ENCODE peak calls at places on chromosomes 6 and 20, in four cellular contexts. S is HFFc6; K is stimulated activated CD4-positive, alpha-beta T cell treated with anti-CD3 and anti-CD28 coated beads, Interleukin-1b, Interleukin-23, amount 100 ng/mL, for 24 hours; B is ELF-1. G is an unnamed sample.
A peak's percentile ranks its signal among the peaks of the same experiment; 100 is the strongest.

GRCh38 chr20:25460591-25461280 is 53.3 kb downstream of the GINS1 start:
- DNase-seq in S (no peak), K (no peak), B (no peak), G (no peak)

GRCh38 chr6:45655630-45656422 is 278.1 kb upstream of the SUPT3H start:
- DNase-seq in S (peak; percentile 99), K (no peak), B (peak; percentile 75), G (no peak)

GRCh38 chr6:166467436-166468000 is 84.8 kb upstream of the MPC1 start:
- DNase-seq in S (no peak), K (no peak), B (no peak), G (no peak)

GRCh38 chr6:26130581-26131247 is 43.5 kb downstream of the HFE start:
- DNase-seq in S (no peak), K (no peak), B (no peak), G (no peak)

GRCh38 chr6:36139431-36139830 is 9.1 kb downstream of the MAPK13 start:
- DNase-seq in S (no peak), K (no peak), B (peak; percentile 66), G (no peak)

GRCh38 chr20:51331466-51331865 is 211.1 kb downstream of the NFATC2 start:
- DNase-seq in S (peak; percentile 54), K (no peak), B (no peak), G (no peak)

GRCh38 chr6:50249493-50249892 is 199.8 kb upstream of the DEFB112 start:
- DNase-seq in S (no peak), K (no peak), B (no peak), G (no peak)

GRCh38 chr6:31368461-31368860 is 11.5 kb upstream of the HLA-B start:
- DNase-seq in S (no peak), K (no peak), B (no peak), G (no peak)

GRCh38 chr6:1912731-1913130 is 303.0 kb downstream of the FOXC1 start:
- DNase-seq in S (no peak), K (no peak), B (no peak), G (no peak)

GRCh38 chr6:153787341-153787606 is 251.8 kb upstream of the OPRM1 start:
- DNase-seq in S (no peak), K (no peak), B (peak; percentile 3), G (no peak)

GRCh38 chr6:26311385-26312095 is 53.5 kb upstream of the BTN3A2 start:
- DNase-seq in S (peak; percentile 80), K (peak; percentile 41), B (peak; percentile 88), G (no peak)

GRCh38 chr6:127854009-127854408 is 46.8 kb downstream of the THEMIS start:
- DNase-seq in S (no peak), K (no peak), B (no peak), G (no peak)

GRCh38 chr20:58603656-58604184 is 47.4 kb upstream of the STX16 start:
- DNase-seq in S (peak; percentile 34), K (no peak), B (no peak), G (no peak)

GRCh38 chr6:160015778-160016684 is 47.1 kb downstream of the IGF2R start:
- DNase-seq in S (no peak), K (no peak), B (no peak), G (no peak)

GRCh38 chr6:94270040-94270689 is 850.8 kb upstream of the EPHA7 start:
- DNase-seq in S (no peak), K (no peak), B (no peak), G (no peak)

GRCh38 chr20:5947276-5947675 is 3.1 kb downstream of the TRMT6 start:
- DNase-seq in S (no peak), K (no peak), B (no peak), G (no peak)

GRCh38 chr6:163950159-163950558 is 535.6 kb downstream of the QKI start:
- DNase-seq in S (no peak), K (no peak), B (no peak), G (no peak)

GRCh38 chr6:138410048-138410735 is 6.2 kb downstream of the HEBP2 start:
- DNase-seq in S (peak; percentile 39), K (no peak), B (no peak), G (peak; percentile 76)

GRCh38 chr6:22145823-22146379 is 150.9 kb downstream of the PRL start:
- DNase-seq in S (peak; percentile 61), K (no peak), B (peak; percentile 29), G (no peak)

GRCh38 chr6:166999145-166999844 is at the start of gene CEP43:
- DNase-seq in S (peak; percentile 90), K (peak; percentile 85), B (peak; percentile 97), G (peak; percentile 77)

GRCh38 chr20:3239026-3239866 is at the start of gene SLC4A11:
- DNase-seq in S (peak; percentile 41), K (no peak), B (peak; percentile 76), G (no peak)

GRCh38 chr20:61956396-61957342 is 109.0 kb downstream of the TAF4 start:
- DNase-seq in S (no peak), K (no peak), B (no peak), G (no peak)

GRCh38 chr6:38944655-38945279 is 103.8 kb upstream of the GLP1R start:
- DNase-seq in S (no peak), K (no peak), B (no peak), G (no peak)

GRCh38 chr20:15911557-15911956 is 661.7 kb downstream of the KIF16B start:
- DNase-seq in S (no peak), K (no peak), B (no peak), G (no peak)

GRCh38 chr6:131488780-131489179 is 84.2 kb upstream of the ARG1 start:
- DNase-seq in S (no peak), K (no peak), B (no peak), G (no peak)

GRCh38 chr6:72522735-72523141 is 99.1 kb upstream of the KCNQ5 start:
- DNase-seq in S (no peak), K (no peak), B (peak; percentile 85), G (no peak)

GRCh38 chr6:156796627-156797026 is 19.4 kb downstream of the ARID1B start:
- DNase-seq in S (no peak), K (no peak), B (no peak), G (no peak)

GRCh38 chr6:94272327-94272726 is 853.0 kb upstream of the EPHA7 start:
- DNase-seq in S (no peak), K (no peak), B (peak; percentile 18), G (no peak)

GRCh38 chr20:8996817-8997512 is 71.9 kb upstream of the PLCB4 start:
- DNase-seq in S (no peak), K (no peak), B (peak; percentile 6), G (no peak)

GRCh38 chr20:48656661-48657211 is 171.1 kb downstream of the PREX1 start:
- DNase-seq in S (no peak), K (no peak), B (peak; percentile 67), G (no peak)

GRCh38 chr20:44104807-44105517 is 82.0 kb downstream of the JPH2 start:
- DNase-seq in S (peak; percentile 47), K (no peak), B (no peak), G (no peak)

GRCh38 chr6:138088307-138088744 is 18.9 kb downstream of the PERP start:
- DNase-seq in S (peak; percentile 92), K (no peak), B (no peak), G (no peak)

GRCh38 chr6:139308284-139308916 is 16.6 kb upstream of the TXLNB start:
- DNase-seq in S (no peak), K (no peak), B (no peak), G (no peak)

GRCh38 chr20:24131684-24132083 is 143.1 kb upstream of the GGTLC1 start:
- DNase-seq in S (no peak), K (no peak), B (no peak), G (no peak)

GRCh38 chr6:164825386-164825785 is 484.0 kb downstream of the C6orf118 start:
- DNase-seq in S (no peak), K (no peak), B (no peak), G (no peak)

GRCh38 chr20:63552481-63553249 is 1.3 kb upstream of the FNDC11 start:
- DNase-seq in S (no peak), K (no peak), B (no peak), G (no peak)

GRCh38 chr6:42093582-42094329 is 43.4 kb downstream of the TAF8 start:
- DNase-seq in S (no peak), K (no peak), B (peak; percentile 56), G (no peak)

GRCh38 chr6:24486065-24486464 is 3.3 kb downstream of the GPLD1 start:
- DNase-seq in S (no peak), K (no peak), B (no peak), G (no peak)